ENCODE peak calls at places on chromosomes 3 and 15, in eight cellular contexts. One of them, this sample, is unnamed.

GRCh38 chr3:43874290-43874689 is 183.6 kb downstream of the ABHD5 start:
- DNase-seq in tibial artery: no peak
- DNase-seq in NB4: no peak
- DNase-seq in psoas muscle: no peak
- DNase-seq in ovary: no peak
- DNase-seq in BJ: no peak
- DNase-seq in astrocyte: no peak
- DNase-seq in lung: no peak
- DNase-seq in this sample: no peak

GRCh38 chr3:5678248-5678647 is 490.7 kb downstream of the EDEM1 start:
- DNase-seq in tibial artery: no peak
- DNase-seq in NB4: no peak
- DNase-seq in psoas muscle: no peak
- DNase-seq in ovary: no peak
- DNase-seq in BJ: no peak
- DNase-seq in astrocyte: no peak
- DNase-seq in lung: no peak
- DNase-seq in this sample: no peak

GRCh38 chr3:146187334-146187950 is 26.5 kb upstream of the PLOD2 start:
- DNase-seq in tibial artery: no peak
- DNase-seq in NB4: peak; percentile 9
- DNase-seq in psoas muscle: no peak
- DNase-seq in ovary: no peak
- DNase-seq in BJ: no peak
- DNase-seq in astrocyte: no peak
- DNase-seq in lung: no peak
- DNase-seq in this sample: no peak

GRCh38 chr15:39321977-39322376 is 258.9 kb upstream of the THBS1 start:
- DNase-seq in tibial artery: no peak
- DNase-seq in NB4: no peak
- DNase-seq in psoas muscle: no peak
- DNase-seq in ovary: no peak
- DNase-seq in BJ: no peak
- DNase-seq in astrocyte: peak; percentile 62
- DNase-seq in lung: no peak
- DNase-seq in this sample: no peak

GRCh38 chr3:56700136-56700535 is 17.1 kb upstream of the TASOR start:
- DNase-seq in tibial artery: no peak
- DNase-seq in NB4: no peak
- DNase-seq in psoas muscle: no peak
- DNase-seq in ovary: no peak
- DNase-seq in BJ: no peak
- DNase-seq in astrocyte: no peak
- DNase-seq in lung: no peak
- DNase-seq in this sample: no peak

GRCh38 chr3:48560648-48561018 is 2.9 kb downstream of the UCN2 start:
- DNase-seq in tibial artery: peak; percentile 83
- DNase-seq in NB4: peak; percentile 75
- DNase-seq in psoas muscle: peak; percentile 36
- DNase-seq in ovary: no peak
- DNase-seq in BJ: no peak
- DNase-seq in astrocyte: no peak
- DNase-seq in lung: no peak
- DNase-seq in this sample: peak; percentile 53

GRCh38 chr3:72567976-72568560 is 280.2 kb downstream of the SHQ1 start:
- DNase-seq in tibial artery: no peak
- DNase-seq in NB4: no peak
- DNase-seq in psoas muscle: no peak
- DNase-seq in ovary: no peak
- DNase-seq in BJ: no peak
- DNase-seq in astrocyte: no peak
- DNase-seq in lung: no peak
- DNase-seq in this sample: no peak

GRCh38 chr3:158559504-158559903 is 11.5 kb upstream of the MLF1 start:
- DNase-seq in tibial artery: no peak
- DNase-seq in NB4: no peak
- DNase-seq in psoas muscle: no peak
- DNase-seq in ovary: no peak
- DNase-seq in BJ: no peak
- DNase-seq in astrocyte: no peak
- DNase-seq in lung: no peak
- DNase-seq in this sample: no peak

GRCh38 chr15:62976301-62976842 is 66.2 kb upstream of the TPM1 start:
- DNase-seq in tibial artery: no peak
- DNase-seq in NB4: no peak
- DNase-seq in psoas muscle: no peak
- DNase-seq in ovary: no peak
- DNase-seq in BJ: peak; percentile 87
- DNase-seq in astrocyte: peak; percentile 75
- DNase-seq in lung: no peak
- DNase-seq in this sample: no peak

GRCh38 chr15:55770261-55770660 is 27.3 kb upstream of the PRTG start:
- DNase-seq in tibial artery: no peak
- DNase-seq in NB4: no peak
- DNase-seq in psoas muscle: no peak
- DNase-seq in ovary: no peak
- DNase-seq in BJ: peak; percentile 19
- DNase-seq in astrocyte: no peak
- DNase-seq in lung: no peak
- DNase-seq in this sample: no peak

GRCh38 chr15:34726407-34727100 is 28.2 kb downstream of the GJD2 start:
- DNase-seq in tibial artery: no peak
- DNase-seq in NB4: no peak
- DNase-seq in psoas muscle: no peak
- DNase-seq in ovary: no peak
- DNase-seq in BJ: peak; percentile 19
- DNase-seq in astrocyte: peak; percentile 44
- DNase-seq in lung: no peak
- DNase-seq in this sample: no peak

GRCh38 chr3:58335432-58335947 is 2.8 kb downstream of the PXK start:
- DNase-seq in tibial artery: no peak
- DNase-seq in NB4: no peak
- DNase-seq in psoas muscle: no peak
- DNase-seq in ovary: no peak
- DNase-seq in BJ: no peak
- DNase-seq in astrocyte: no peak
- DNase-seq in lung: no peak
- DNase-seq in this sample: no peak
- H3K4me3 ChIP-seq in tibial artery: no peak overlapping the region
- H3K4me3 ChIP-seq in NB4: peak overlapping the region; percentile 81
- H3K4me3 ChIP-seq in psoas muscle: peak overlapping the region; percentile 25
- H3K4me3 ChIP-seq in ovary: peak overlapping the region; percentile 26
- H3K4me3 ChIP-seq in BJ: no peak overlapping the region
- H3K4me3 ChIP-seq in astrocyte: peak overlapping the region; percentile 22
- H3K4me3 ChIP-seq in lung: no peak overlapping the region
- H3K4me3 ChIP-seq in this sample: peak overlapping the region; percentile 88

GRCh38 chr15:66502491-66502890 is 2.2 kb downstream of the RPL4 start:
- DNase-seq in tibial artery: no peak
- DNase-seq in NB4: no peak
- DNase-seq in psoas muscle: no peak
- DNase-seq in ovary: no peak
- DNase-seq in BJ: no peak
- DNase-seq in astrocyte: no peak
- DNase-seq in lung: no peak
- DNase-seq in this sample: no peak

GRCh38 chr15:66496951-66497501 is 536 bp downstream of the SNAPC5 start:
- DNase-seq in tibial artery: no peak
- DNase-seq in NB4: no peak
- DNase-seq in psoas muscle: no peak
- DNase-seq in ovary: no peak
- DNase-seq in BJ: no peak
- DNase-seq in astrocyte: no peak
- DNase-seq in lung: no peak
- DNase-seq in this sample: no peak

GRCh38 chr15:66497502-66498455 is at the start of gene SNAPC5:
- DNase-seq in tibial artery: peak; percentile 97
- DNase-seq in NB4: peak; percentile 98
- DNase-seq in psoas muscle: peak; percentile 97
- DNase-seq in ovary: peak; percentile 94
- DNase-seq in BJ: peak; percentile 49
- DNase-seq in astrocyte: peak; percentile 81
- DNase-seq in lung: peak; percentile 95
- DNase-seq in this sample: peak; percentile 97

GRCh38 chr15:66494262-66494661 is 3.3 kb downstream of the SNAPC5 start:
- DNase-seq in tibial artery: no peak
- DNase-seq in NB4: no peak
- DNase-seq in psoas muscle: no peak
- DNase-seq in ovary: no peak
- DNase-seq in BJ: no peak
- DNase-seq in astrocyte: no peak
- DNase-seq in lung: no peak
- DNase-seq in this sample: no peak

DNA sequence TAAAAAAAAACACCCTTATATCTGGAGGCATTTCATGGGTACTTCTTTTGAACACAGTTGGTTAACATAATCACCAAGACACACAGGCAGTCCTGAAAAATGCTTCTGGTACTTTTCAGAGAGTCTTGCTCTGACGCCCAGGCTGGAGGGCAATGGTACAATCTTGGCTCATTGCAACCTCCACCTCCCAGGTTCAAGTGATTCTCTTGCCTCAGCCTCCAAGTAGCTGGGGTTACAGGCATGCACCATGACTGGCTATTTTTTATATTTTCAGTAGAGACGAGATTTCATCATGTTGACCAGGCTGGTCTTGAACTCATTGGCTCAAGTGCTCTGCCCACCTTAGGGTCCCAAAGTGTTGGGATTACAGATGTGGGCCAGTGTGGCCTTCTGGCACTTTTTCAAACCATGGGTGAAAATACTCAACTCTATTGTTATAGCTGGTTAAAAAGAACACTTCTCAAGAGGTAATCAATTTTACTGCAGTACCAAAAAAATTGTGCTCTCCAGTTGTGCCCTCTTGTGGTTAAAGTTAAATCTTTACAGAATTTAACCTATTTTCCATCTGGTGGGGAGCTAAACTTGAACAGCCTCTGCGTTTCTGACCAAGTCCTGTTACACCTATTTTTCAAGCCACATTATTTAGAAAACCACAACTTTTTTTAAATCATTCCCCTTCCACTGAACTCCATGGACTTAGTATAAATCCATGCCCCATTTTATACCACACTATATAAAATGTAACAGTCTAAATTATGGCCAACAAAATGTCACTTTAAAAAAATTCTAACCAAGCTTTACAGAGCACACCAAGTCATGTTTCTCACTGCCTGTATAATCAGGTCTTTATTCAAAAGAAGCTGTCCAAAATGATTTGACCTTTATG is 1.2 kb upstream of the SNAPC5 start:
- DNase-seq in tibial artery: no peak
- DNase-seq in NB4: peak; percentile 61
- DNase-seq in psoas muscle: no peak
- DNase-seq in ovary: no peak
- DNase-seq in BJ: no peak
- DNase-seq in astrocyte: peak; percentile 6
- DNase-seq in lung: no peak
- DNase-seq in this sample: no peak
- TF ChIP-seq CTCF in tibial artery: peak; percentile 25
- TF ChIP-seq CTCF in NB4: peak; percentile 12
- TF ChIP-seq CTCF in psoas muscle: peak; percentile 28
- TF ChIP-seq CTCF in ovary: peak; percentile 23
- TF ChIP-seq CTCF in BJ: peak; percentile 38
- TF ChIP-seq CTCF in astrocyte: peak; percentile 37
- TF ChIP-seq CTCF in lung: no peak
- TF ChIP-seq CTCF in this sample: peak; percentile 48

DNA sequence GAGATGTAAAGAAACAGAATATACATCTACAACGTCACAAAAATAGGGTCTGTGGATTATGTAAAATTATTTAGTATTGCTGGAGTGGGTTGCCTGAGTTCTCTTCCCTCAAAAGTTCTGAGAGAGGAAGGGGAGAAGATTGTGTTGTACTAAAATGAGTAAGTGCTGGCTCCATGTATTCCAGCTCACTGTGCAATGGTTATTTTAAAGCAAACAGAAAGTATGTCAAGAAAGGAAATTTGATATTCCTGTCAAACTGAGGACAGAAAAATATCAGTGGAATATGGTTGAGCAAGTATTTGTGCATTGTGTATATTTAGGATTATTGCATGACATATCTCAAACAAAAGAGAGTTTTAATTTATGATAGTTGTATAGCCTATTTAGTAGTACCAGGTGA is 2.2 kb downstream of the TRPC1 start:
- DNase-seq in tibial artery: no peak
- DNase-seq in NB4: no peak
- DNase-seq in psoas muscle: no peak
- DNase-seq in ovary: no peak
- DNase-seq in BJ: no peak
- DNase-seq in astrocyte: no peak
- DNase-seq in lung: no peak
- DNase-seq in this sample: no peak
- H3K4me3 ChIP-seq in tibial artery: no peak overlapping the region
- H3K4me3 ChIP-seq in NB4: no peak overlapping the region
- H3K4me3 ChIP-seq in psoas muscle: no peak overlapping the region
- H3K4me3 ChIP-seq in ovary: no peak overlapping the region
- H3K4me3 ChIP-seq in BJ: no peak overlapping the region
- H3K4me3 ChIP-seq in astrocyte: no peak overlapping the region
- H3K4me3 ChIP-seq in lung: no peak overlapping the region
- H3K4me3 ChIP-seq in this sample: no peak overlapping the region

GRCh38 chr15:79397264-79397663 is 34.9 kb upstream of the MINAR1 start:
- DNase-seq in tibial artery: no peak
- DNase-seq in NB4: no peak
- DNase-seq in psoas muscle: no peak
- DNase-seq in ovary: no peak
- DNase-seq in BJ: no peak
- DNase-seq in astrocyte: no peak
- DNase-seq in lung: no peak
- DNase-seq in this sample: no peak

GRCh38 chr15:79399591-79399990 is 32.5 kb upstream of the MINAR1 start:
- DNase-seq in tibial artery: no peak
- DNase-seq in NB4: no peak
- DNase-seq in psoas muscle: no peak
- DNase-seq in ovary: no peak
- DNase-seq in BJ: no peak
- DNase-seq in astrocyte: no peak
- DNase-seq in lung: no peak
- DNase-seq in this sample: no peak

GRCh38 chr15:79394231-79394630 is 37.9 kb upstream of the MINAR1 start:
- DNase-seq in tibial artery: no peak
- DNase-seq in NB4: no peak
- DNase-seq in psoas muscle: no peak
- DNase-seq in ovary: no peak
- DNase-seq in BJ: peak; percentile 21
- DNase-seq in astrocyte: peak; percentile 74
- DNase-seq in lung: no peak
- DNase-seq in this sample: no peak
- TF ChIP-seq CTCF in tibial artery: no peak
- TF ChIP-seq CTCF in NB4: no peak
- TF ChIP-seq CTCF in psoas muscle: no peak
- TF ChIP-seq CTCF in ovary: no peak
- TF ChIP-seq CTCF in BJ: no peak
- TF ChIP-seq CTCF in astrocyte: no peak
- TF ChIP-seq CTCF in lung: no peak
- TF ChIP-seq CTCF in this sample: no peak

This sample was measured in left ventricle myocardium inferior.